ENCODE peak calls at places on chromosomes 5 and 9, in eight cellular contexts. T is progenitor cell of endocrine pancreas, I is DMS79 treated with DMSO at 0.1 percent for 48 hours, D is fibroblast of lung, L is upper lobe of left lung, X is body of pancreas, P is posterior cingulate gyrus, U is AG08396. K is an unnamed sample.

GRCh38 chr5:179164331-179165311 is 104.4 kb downstream of the ZNF354C start:
- DNase-seq in P (no peak), L (no peak), D (no peak), I (no peak), T (no peak), X (peak), U (no peak), K (no peak)

GRCh38 chr5:83724915-83725314 is 4.3 kb upstream of the HAPLN1 start:
- DNase-seq in X (no peak), P (no peak), U (no peak), D (no peak), T (no peak), I (no peak), L (no peak), K (no peak)

GRCh38 chr9:92724528-92725265 is 39.9 kb downstream of the BICD2 start:
- DNase-seq in D (no peak), U (no peak), L (no peak), X (peak), T (no peak), I (peak), P (no peak), K (no peak)

GRCh38 chr5:126851441-126852103 is 74.6 kb downstream of the LMNB1 start:
- DNase-seq in I (no peak), X (no peak), P (no peak), U (no peak), L (no peak), T (no peak), D (no peak), K (no peak)

GRCh38 chr5:160167623-160168165 is 48.4 kb upstream of the PWWP2A start:
- DNase-seq in D (no peak), P (no peak), I (no peak), T (no peak), X (no peak), L (no peak), U (no peak), K (no peak)

GRCh38 chr9:110058304-110058953 is 149.5 kb downstream of the C9orf152 start:
- DNase-seq in T (peak), I (no peak), U (peak), D (peak), P (peak), L (no peak), X (peak), K (no peak)

GRCh38 chr5:117454716-117455212 is 880.1 kb upstream of the SEMA6A start:
- DNase-seq in X (peak), P (peak), U (peak), T (peak), L (peak), I (no peak), D (peak), K (peak)

GRCh38 chr9:3954950-3955670 is 344.8 kb downstream of the GLIS3 start:
- DNase-seq in I (no peak), U (no peak), P (no peak), D (no peak), L (no peak), X (no peak), T (no peak), K (no peak)

GRCh38 chr9:127539259-127539981 is 72.7 kb upstream of the STXBP1 start:
- DNase-seq in X (no peak), P (no peak), D (peak), I (no peak), T (no peak), U (peak), L (no peak), K (no peak)

GRCh38 chr9:447230-448025 is 232.8 kb downstream of the DOCK8 start:
- DNase-seq in U (no peak), P (no peak), T (no peak), X (no peak), D (no peak), I (no peak), L (no peak), K (no peak)

GRCh38 chr5:169637085-169637855 is at the start of gene DOCK2:
- DNase-seq in I (no peak), U (no peak), D (no peak), X (no peak), P (peak), L (peak), T (no peak), K (no peak)

GRCh38 chr5:150167908-150168307 is 1.3 kb downstream of the CDX1 start:
- DNase-seq in X (no peak), L (no peak), T (no peak), I (no peak), D (no peak), U (no peak), P (no peak), K (no peak)

GRCh38 chr9:111715471-111715870 is 54.1 kb downstream of the GNG10 start:
- DNase-seq in D (no peak), T (no peak), I (no peak), X (no peak), L (no peak), U (no peak), P (no peak), K (no peak)

GRCh38 chr9:134297581-134297980 is 28.7 kb upstream of the RXRA start:
- DNase-seq in I (no peak), P (no peak), X (no peak), T (no peak), L (peak), U (no peak), D (no peak), K (no peak)

GRCh38 chr5:27494845-27495244 is 456.5 kb upstream of the CDH9 start:
- DNase-seq in L (no peak), P (no peak), T (no peak), I (no peak), U (no peak), X (no peak), D (no peak), K (no peak)

GRCh38 chr5:161077895-161078566 is 226.0 kb upstream of the ATP10B start:
- DNase-seq in I (no peak), L (no peak), X (no peak), P (no peak), U (no peak), D (no peak), T (no peak), K (no peak)

GRCh38 chr9:6938447-6938846 is 180.7 kb downstream of the KDM4C start:
- DNase-seq in D (peak), T (no peak), X (no peak), L (no peak), I (no peak), U (peak), P (no peak), K (no peak)

GRCh38 chr5:176660860-176661641 is 13.8 kb downstream of the TSPAN17 start:
- DNase-seq in X (peak), U (peak), I (peak), L (peak), D (peak), T (peak), P (peak), K (peak)

GRCh38 chr5:97133106-97133505 is 9.3 kb downstream of the LIX1 start:
- DNase-seq in U (no peak), I (no peak), X (no peak), L (no peak), P (no peak), T (no peak), D (no peak), K (no peak)

GRCh38 chr9:101176384-101176783 is 147.9 kb downstream of the PLPPR1 start:
- DNase-seq in I (no peak), L (no peak), P (no peak), X (no peak), U (no peak), D (no peak), T (no peak), K (no peak)

GRCh38 chr9:106869458-106869857 is 6.5 kb downstream of the ZNF462 start:
- DNase-seq in D (peak), U (no peak), X (no peak), P (no peak), T (no peak), L (no peak), I (no peak), K (peak)